ENCODE peak calls at places on chromosomes 11 and 22, in ten cellular contexts. D is HFF-Myc, I is dorsolateral prefrontal cortex, H is heart left ventricle, K is Caco-2, F is astrocyte of the cerebellum, E is AG04450, Q is upper lobe of right lung, L is cardiac muscle cell, X is bronchial epithelial cell. P is an unnamed sample.

GRCh38 chr11:2885676-2886081 is at the start of gene CDKN1C:
- DNase-seq in E (no peak), X (no peak), F (peak), D (no peak), Q (peak), K (peak), I (peak), H (peak), L (peak), P (no peak)

GRCh38 chr11:121636341-121637176 is 183.8 kb upstream of the SORL1-AS1 start:
- DNase-seq in D (no peak), Q (no peak), H (no peak), X (no peak), E (no peak), F (no peak), I (no peak), K (no peak), L (no peak), P (no peak)

GRCh38 chr11:46260161-46260560 is 17.3 kb upstream of the CREB3L1 start:
- DNase-seq in Q (no peak), X (no peak), F (no peak), H (no peak), D (no peak), L (no peak), I (no peak), K (no peak), E (no peak), P (no peak)

GRCh38 chr11:12281571-12282478 is 95.5 kb upstream of the PARVA start:
- DNase-seq in I (peak), K (peak), F (peak), D (peak), H (peak), X (peak), L (peak), E (peak), Q (peak), P (peak)

GRCh38 chr11:60914620-60915249 is 777 bp downstream of the TMEM109 start:
- DNase-seq in E (no peak), K (peak), L (peak), X (peak), H (no peak), Q (peak), F (no peak), I (no peak), D (no peak), P (no peak)

GRCh38 chr11:74138572-74138971 is 32.2 kb downstream of the C2CD3 start:
- DNase-seq in H (no peak), L (peak), E (peak), Q (no peak), K (peak), I (peak), D (peak), F (peak), X (peak), P (peak)

GRCh38 chr11:13663631-13664071 is 4.8 kb upstream of the FAR1 start:
- DNase-seq in D (no peak), E (no peak), Q (no peak), L (no peak), X (peak), K (no peak), F (no peak), I (no peak), H (no peak), P (no peak)

GRCh38 chr11:842370-843002 is at the start of the genes POLR2L and TSPAN4:
- DNase-seq in X (peak), Q (peak), K (peak), H (peak), F (peak), L (peak), I (peak), D (peak), E (peak), P (peak)

GRCh38 chr22:29102300-29102699 is 29.5 kb downstream of the KREMEN1 start:
- DNase-seq in X (no peak), K (no peak), H (no peak), L (no peak), I (no peak), F (no peak), Q (no peak), D (no peak), E (no peak), P (no peak)

GRCh38 chr11:70139785-70140410 is 61.8 kb downstream of the ANO1 start:
- DNase-seq in Q (no peak), E (no peak), D (no peak), F (no peak), X (peak), H (no peak), K (peak), I (no peak), L (no peak), P (no peak)

GRCh38 chr22:46619830-46620501 is at the start of gene GRAMD4:
- DNase-seq in E (no peak), Q (no peak), H (peak), X (no peak), L (no peak), F (peak), K (no peak), I (peak), D (no peak), P (no peak)

GRCh38 chr11:62269654-62270278 is at the start of gene SCGB2A2:
- DNase-seq in K (no peak), F (no peak), Q (no peak), I (no peak), L (no peak), E (no peak), D (no peak), H (no peak), X (peak), P (no peak)
- TF ChIP-seq CTCF in K (peak), F (peak), Q (no peak), I (no peak), L (peak), E (no peak), D (no peak), H (no peak), X (peak), P (peak)

DNA sequence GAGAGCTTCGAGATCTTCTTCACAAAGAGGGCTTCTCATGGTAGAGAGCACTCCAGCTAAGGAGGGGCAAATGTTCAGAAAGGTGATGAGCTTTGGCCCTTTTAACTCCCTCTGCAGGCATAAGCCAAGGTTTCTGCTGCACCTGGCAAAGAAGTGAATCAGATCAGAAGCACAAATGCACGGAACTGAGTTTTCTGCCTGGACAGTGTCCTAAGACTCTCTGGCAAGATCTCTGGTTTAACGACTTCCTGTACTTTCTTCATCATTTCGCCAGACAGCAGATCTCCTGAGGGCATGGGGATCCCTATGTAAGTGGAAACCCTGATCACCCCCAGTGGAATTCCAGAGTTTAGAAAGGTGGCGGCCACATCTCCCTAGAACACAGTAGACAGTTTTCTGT is 37.2 kb downstream of the POU2AF3 start:
- DNase-seq in E (no peak), D (no peak), I (no peak), H (no peak), Q (no peak), K (no peak), L (no peak), F (no peak), X (no peak), P (no peak)
- H3K4me3 ChIP-seq in E (no peak), D (no peak), I (no peak), H (no peak), Q (no peak), K (no peak), L (no peak), F (no peak), X (no peak), P (no peak)

GRCh38 chr11:65421204-65422103 is 1.1 kb upstream of the NEAT1 start:
- DNase-seq in L (peak), E (peak), Q (peak), K (peak), H (peak), I (peak), X (peak), D (peak), F (peak), P (peak)

GRCh38 chr11:65424200-65425104 is 1.9 kb downstream of the NEAT1 start:
- DNase-seq in I (no peak), Q (peak), X (peak), F (no peak), E (no peak), H (no peak), D (no peak), K (no peak), L (no peak), P (no peak)

GRCh38 chr11:65422104-65422632 is 430 bp upstream of the NEAT1 start:
- DNase-seq in Q (peak), L (peak), F (peak), H (peak), X (peak), K (peak), E (peak), I (peak), D (peak), P (peak)

GRCh38 chr11:65423516-65424199 is 1.1 kb downstream of the NEAT1 start:
- DNase-seq in H (no peak), X (peak), E (no peak), Q (peak), I (no peak), L (no peak), K (no peak), F (no peak), D (no peak), P (no peak)

GRCh38 chr11:65422633-65423515 is at the start of gene NEAT1:
- DNase-seq in X (peak), I (peak), L (peak), K (peak), F (peak), H (peak), E (no peak), Q (peak), D (peak), P (peak)
- TF ChIP-seq CTCF in X (no peak), I (no peak), L (no peak), K (no peak), F (no peak), H (no peak), E (no peak), Q (no peak), D (no peak), P (no peak)

DNA sequence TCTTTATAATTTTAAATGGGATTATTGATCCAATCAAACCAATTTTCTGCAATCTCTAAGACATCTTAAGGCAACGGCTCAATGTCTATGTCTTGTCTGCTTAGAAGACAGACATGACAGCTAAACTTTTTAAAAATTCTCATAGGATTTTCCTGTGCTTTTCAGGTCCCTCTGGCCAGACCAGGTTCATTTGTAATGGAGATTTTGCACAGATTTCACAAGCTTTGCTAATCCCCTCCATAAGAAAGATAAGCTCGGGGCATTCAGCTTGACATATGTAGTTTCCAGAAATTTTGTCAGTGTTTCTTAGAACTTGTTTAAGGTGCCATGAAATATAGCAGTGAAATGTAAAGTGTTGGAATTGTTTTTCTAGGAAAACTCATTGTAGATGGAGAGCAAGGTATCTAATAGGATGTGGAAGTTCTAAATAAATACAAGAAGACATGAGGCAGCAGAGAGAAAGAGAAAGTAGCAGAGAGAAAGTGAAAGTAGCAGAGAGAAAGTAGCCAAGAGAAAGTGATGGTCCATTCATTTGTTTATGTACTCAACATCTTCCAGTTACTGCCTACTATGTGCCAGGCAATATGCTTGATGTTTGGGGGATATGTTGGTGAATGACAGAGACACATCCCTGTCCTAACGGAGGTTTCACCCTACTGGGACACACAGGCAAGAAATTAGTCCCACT is 219.1 kb upstream of the ARHGAP42 start:
- DNase-seq in D (no peak), E (no peak), Q (no peak), X (no peak), I (no peak), H (no peak), K (no peak), F (no peak), L (no peak), P (no peak)
- H3K4me3 ChIP-seq in D (no peak), E (peak), Q (no peak), X (no peak), I (no peak), H (no peak), K (no peak), F (no peak), L (no peak), P (no peak)

P was measured in retinal pigment epithelial cell.